ENCODE peak calls at places on chromosome 15, in ten cellular contexts. One of them, this sample, is unnamed.

GRCh38 chr15:50077655-50078054 is 41.4 kb downstream of the ATP8B4 start:
- DNase-seq in HFF-Myc: no peak
- DNase-seq in foreskin fibroblast: no peak
- DNase-seq in astrocyte: no peak
- DNase-seq in HCT116: no peak
- DNase-seq in AG09309: no peak
- DNase-seq in fibroblast of pulmonary artery: no peak
- DNase-seq in cardiac fibroblast: no peak
- DNase-seq in lung: no peak
- DNase-seq in tibial artery: no peak
- DNase-seq in this sample: no peak

GRCh38 chr15:88911766-88912118 is 1.4 kb downstream of the MFGE8 start:
- DNase-seq in HCT116: no peak
- DNase-seq in cardiac fibroblast: peak
- DNase-seq in astrocyte: peak
- DNase-seq in lung: no peak
- DNase-seq in tibial artery: peak
- DNase-seq in HFF-Myc: no peak
- DNase-seq in fibroblast of pulmonary artery: no peak
- DNase-seq in foreskin fibroblast: no peak
- DNase-seq in AG09309: no peak
- DNase-seq in this sample: no peak

GRCh38 chr15:26891448-26891881 is 24.6 kb downstream of the GABRA5 start:
- DNase-seq in AG09309: peak
- DNase-seq in foreskin fibroblast: peak
- DNase-seq in cardiac fibroblast: peak
- DNase-seq in fibroblast of pulmonary artery: peak
- DNase-seq in HCT116: no peak
- DNase-seq in lung: peak
- DNase-seq in HFF-Myc: peak
- DNase-seq in tibial artery: no peak
- DNase-seq in astrocyte: peak
- DNase-seq in this sample: peak

GRCh38 chr15:98647026-98647773 is 1.1 kb upstream of the IGF1R start:
- DNase-seq in AG09309: no peak
- DNase-seq in HFF-Myc: no peak
- DNase-seq in HCT116: peak
- DNase-seq in tibial artery: peak
- DNase-seq in cardiac fibroblast: peak
- DNase-seq in fibroblast of pulmonary artery: peak
- DNase-seq in lung: peak
- DNase-seq in astrocyte: peak
- DNase-seq in foreskin fibroblast: peak
- DNase-seq in this sample: peak

GRCh38 chr15:32878849-32879795 is 161.3 kb downstream of the GREM1 start:
- DNase-seq in lung: no peak
- DNase-seq in HCT116: no peak
- DNase-seq in cardiac fibroblast: no peak
- DNase-seq in AG09309: no peak
- DNase-seq in foreskin fibroblast: no peak
- DNase-seq in tibial artery: no peak
- DNase-seq in HFF-Myc: no peak
- DNase-seq in fibroblast of pulmonary artery: no peak
- DNase-seq in astrocyte: no peak
- DNase-seq in this sample: no peak

GRCh38 chr15:87154771-87155170 is 1075.1 kb downstream of the AGBL1 start:
- DNase-seq in foreskin fibroblast: peak
- DNase-seq in HFF-Myc: no peak
- DNase-seq in astrocyte: peak
- DNase-seq in fibroblast of pulmonary artery: peak
- DNase-seq in HCT116: no peak
- DNase-seq in lung: no peak
- DNase-seq in tibial artery: no peak
- DNase-seq in AG09309: peak
- DNase-seq in cardiac fibroblast: peak
- DNase-seq in this sample: no peak

GRCh38 chr15:58761010-58761388 is 10.1 kb upstream of the MINDY2 start:
- DNase-seq in cardiac fibroblast: no peak
- DNase-seq in lung: no peak
- DNase-seq in astrocyte: no peak
- DNase-seq in tibial artery: no peak
- DNase-seq in AG09309: no peak
- DNase-seq in fibroblast of pulmonary artery: no peak
- DNase-seq in foreskin fibroblast: no peak
- DNase-seq in HFF-Myc: no peak
- DNase-seq in HCT116: no peak
- DNase-seq in this sample: no peak

GRCh38 chr15:98954411-98954810 is 53.2 kb downstream of the PGPEP1L start:
- DNase-seq in HCT116: no peak
- DNase-seq in astrocyte: peak
- DNase-seq in foreskin fibroblast: peak
- DNase-seq in lung: peak
- DNase-seq in tibial artery: peak
- DNase-seq in cardiac fibroblast: peak
- DNase-seq in AG09309: peak
- DNase-seq in fibroblast of pulmonary artery: peak
- DNase-seq in HFF-Myc: peak
- DNase-seq in this sample: peak

GRCh38 chr15:78772738-78773137 is 38.5 kb downstream of the ADAMTS7 start:
- DNase-seq in foreskin fibroblast: no peak
- DNase-seq in HCT116: no peak
- DNase-seq in fibroblast of pulmonary artery: no peak
- DNase-seq in astrocyte: no peak
- DNase-seq in tibial artery: no peak
- DNase-seq in AG09309: no peak
- DNase-seq in HFF-Myc: no peak
- DNase-seq in cardiac fibroblast: no peak
- DNase-seq in lung: no peak
- DNase-seq in this sample: no peak

GRCh38 chr15:81357178-81357686 is 16.8 kb downstream of the TMC3 start:
- DNase-seq in tibial artery: no peak
- DNase-seq in astrocyte: no peak
- DNase-seq in lung: peak
- DNase-seq in AG09309: no peak
- DNase-seq in HFF-Myc: no peak
- DNase-seq in cardiac fibroblast: no peak
- DNase-seq in foreskin fibroblast: no peak
- DNase-seq in fibroblast of pulmonary artery: no peak
- DNase-seq in HCT116: peak
- DNase-seq in this sample: no peak

GRCh38 chr15:44726136-44726535 is 10.2 kb upstream of the TRIM69 start:
- DNase-seq in astrocyte: peak
- DNase-seq in AG09309: no peak
- DNase-seq in HFF-Myc: no peak
- DNase-seq in foreskin fibroblast: no peak
- DNase-seq in lung: no peak
- DNase-seq in HCT116: no peak
- DNase-seq in cardiac fibroblast: peak
- DNase-seq in tibial artery: no peak
- DNase-seq in fibroblast of pulmonary artery: peak
- DNase-seq in this sample: no peak

GRCh38 chr15:98840010-98840409 is 167.6 kb downstream of the PGPEP1L start:
- DNase-seq in HCT116: no peak
- DNase-seq in AG09309: no peak
- DNase-seq in cardiac fibroblast: no peak
- DNase-seq in tibial artery: no peak
- DNase-seq in lung: no peak
- DNase-seq in fibroblast of pulmonary artery: no peak
- DNase-seq in foreskin fibroblast: no peak
- DNase-seq in HFF-Myc: no peak
- DNase-seq in astrocyte: no peak
- DNase-seq in this sample: no peak

GRCh38 chr15:35437157-35437556 is 108.8 kb downstream of the DPH6 start:
- DNase-seq in HFF-Myc: peak
- DNase-seq in lung: no peak
- DNase-seq in HCT116: peak
- DNase-seq in astrocyte: no peak
- DNase-seq in fibroblast of pulmonary artery: peak
- DNase-seq in foreskin fibroblast: no peak
- DNase-seq in AG09309: no peak
- DNase-seq in tibial artery: no peak
- DNase-seq in cardiac fibroblast: peak
- DNase-seq in this sample: no peak

GRCh38 chr15:40853241-40853890 is 9.5 kb downstream of the SPINT1 start:
- DNase-seq in fibroblast of pulmonary artery: no peak
- DNase-seq in tibial artery: no peak
- DNase-seq in foreskin fibroblast: no peak
- DNase-seq in astrocyte: no peak
- DNase-seq in lung: no peak
- DNase-seq in AG09309: no peak
- DNase-seq in HCT116: no peak
- DNase-seq in cardiac fibroblast: no peak
- DNase-seq in HFF-Myc: no peak
- DNase-seq in this sample: no peak

GRCh38 chr15:63593705-63594671 is 3.2 kb upstream of the FBXL22 start:
- DNase-seq in HFF-Myc: no peak
- DNase-seq in foreskin fibroblast: no peak
- DNase-seq in fibroblast of pulmonary artery: no peak
- DNase-seq in tibial artery: no peak
- DNase-seq in HCT116: no peak
- DNase-seq in AG09309: no peak
- DNase-seq in lung: no peak
- DNase-seq in cardiac fibroblast: peak
- DNase-seq in astrocyte: no peak
- DNase-seq in this sample: no peak

GRCh38 chr15:77992356-77993222 is 84.9 kb downstream of the TBC1D2B start:
- DNase-seq in tibial artery: peak
- DNase-seq in HCT116: no peak
- DNase-seq in lung: no peak
- DNase-seq in HFF-Myc: no peak
- DNase-seq in astrocyte: no peak
- DNase-seq in AG09309: no peak
- DNase-seq in foreskin fibroblast: no peak
- DNase-seq in fibroblast of pulmonary artery: no peak
- DNase-seq in cardiac fibroblast: no peak
- DNase-seq in this sample: peak

GRCh38 chr15:67061811-67062348 is 3.5 kb upstream of the SMAD3 start:
- DNase-seq in AG09309: no peak
- DNase-seq in astrocyte: no peak
- DNase-seq in lung: no peak
- DNase-seq in HFF-Myc: no peak
- DNase-seq in foreskin fibroblast: no peak
- DNase-seq in cardiac fibroblast: no peak
- DNase-seq in fibroblast of pulmonary artery: no peak
- DNase-seq in tibial artery: no peak
- DNase-seq in HCT116: no peak
- DNase-seq in this sample: no peak

GRCh38 chr15:54273928-54274327 is 295.7 kb downstream of the UNC13C start:
- DNase-seq in lung: no peak
- DNase-seq in cardiac fibroblast: no peak
- DNase-seq in AG09309: no peak
- DNase-seq in fibroblast of pulmonary artery: peak
- DNase-seq in HFF-Myc: no peak
- DNase-seq in HCT116: no peak
- DNase-seq in foreskin fibroblast: no peak
- DNase-seq in tibial artery: no peak
- DNase-seq in astrocyte: no peak
- DNase-seq in this sample: no peak

GRCh38 chr15:65839354-65839901 is 29.9 kb upstream of the RAB11A start:
- DNase-seq in AG09309: no peak
- DNase-seq in fibroblast of pulmonary artery: no peak
- DNase-seq in cardiac fibroblast: no peak
- DNase-seq in tibial artery: no peak
- DNase-seq in HCT116: no peak
- DNase-seq in lung: no peak
- DNase-seq in HFF-Myc: no peak
- DNase-seq in astrocyte: no peak
- DNase-seq in foreskin fibroblast: no peak
- DNase-seq in this sample: no peak
- H3K4me3 ChIP-seq in AG09309: no peak
- H3K4me3 ChIP-seq in fibroblast of pulmonary artery: no peak
- H3K4me3 ChIP-seq in cardiac fibroblast: no peak
- H3K4me3 ChIP-seq in tibial artery: no peak
- H3K4me3 ChIP-seq in HCT116: no peak
- H3K4me3 ChIP-seq in lung: no peak
- H3K4me3 ChIP-seq in HFF-Myc: no peak
- H3K4me3 ChIP-seq in astrocyte: no peak
- H3K4me3 ChIP-seq in foreskin fibroblast: no peak
- H3K4me3 ChIP-seq in this sample: no peak

DNA sequence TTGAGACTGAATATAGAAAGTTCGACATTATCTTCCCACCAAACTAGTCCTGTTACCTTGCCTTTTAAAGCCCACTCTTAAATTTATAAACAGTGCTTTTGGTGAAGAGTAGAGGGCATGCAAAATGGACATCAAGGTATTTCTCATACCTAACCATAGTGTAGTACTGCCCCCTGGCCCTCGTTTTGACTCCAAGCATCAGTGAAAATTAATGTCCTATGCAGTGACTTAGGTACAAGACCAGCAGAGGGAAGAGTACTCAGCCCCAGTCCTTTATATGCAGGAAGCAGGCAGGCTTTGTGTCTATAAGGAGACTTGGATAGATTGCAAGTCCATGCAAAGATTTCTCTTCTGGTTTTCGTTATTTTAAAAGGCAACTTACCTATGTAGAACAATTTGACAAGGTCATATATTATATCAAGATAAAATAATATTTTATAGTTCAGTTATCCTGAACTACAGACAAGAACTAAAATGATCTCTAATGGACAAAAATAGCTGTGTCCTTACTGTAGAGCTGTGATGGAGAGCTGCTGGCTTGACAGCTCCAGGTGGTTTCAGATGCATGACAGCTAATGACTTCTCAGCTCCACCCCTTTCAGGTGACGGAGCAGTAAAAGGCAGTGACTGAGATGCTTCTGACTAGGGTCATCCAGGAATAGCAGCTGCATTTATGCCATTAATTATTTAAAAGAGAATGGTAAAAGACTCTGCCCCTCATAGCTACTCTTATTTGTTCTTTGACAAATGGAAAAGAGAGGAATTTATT is 646.1 kb downstream of the SQOR start:
- DNase-seq in cardiac fibroblast: peak
- DNase-seq in tibial artery: no peak
- DNase-seq in HCT116: no peak
- DNase-seq in foreskin fibroblast: peak
- DNase-seq in fibroblast of pulmonary artery: peak
- DNase-seq in HFF-Myc: no peak
- DNase-seq in lung: no peak
- DNase-seq in AG09309: no peak
- DNase-seq in astrocyte: no peak
- DNase-seq in this sample: no peak
- TF ChIP-seq CTCF in cardiac fibroblast: no peak
- TF ChIP-seq CTCF in tibial artery: no peak
- TF ChIP-seq CTCF in HCT116: no peak
- TF ChIP-seq CTCF in foreskin fibroblast: peak
- TF ChIP-seq CTCF in fibroblast of pulmonary artery: peak
- TF ChIP-seq CTCF in HFF-Myc: no peak
- TF ChIP-seq CTCF in lung: no peak
- TF ChIP-seq CTCF in AG09309: peak
- TF ChIP-seq CTCF in astrocyte: no peak
- TF ChIP-seq CTCF in this sample: no peak

GRCh38 chr15:39585871-39586301 is 5.0 kb downstream of the THBS1 start:
- DNase-seq in HFF-Myc: no peak
- DNase-seq in AG09309: peak
- DNase-seq in lung: no peak
- DNase-seq in tibial artery: no peak
- DNase-seq in astrocyte: no peak
- DNase-seq in HCT116: no peak
- DNase-seq in foreskin fibroblast: no peak
- DNase-seq in cardiac fibroblast: no peak
- DNase-seq in fibroblast of pulmonary artery: no peak
- DNase-seq in this sample: no peak
- H3K4me3 ChIP-seq in HFF-Myc: peak
- H3K4me3 ChIP-seq in AG09309: peak
- H3K4me3 ChIP-seq in lung: no peak
- H3K4me3 ChIP-seq in tibial artery: peak
- H3K4me3 ChIP-seq in astrocyte: peak
- H3K4me3 ChIP-seq in HCT116: no peak
- H3K4me3 ChIP-seq in foreskin fibroblast: peak
- H3K4me3 ChIP-seq in cardiac fibroblast: no peak
- H3K4me3 ChIP-seq in fibroblast of pulmonary artery: peak
- H3K4me3 ChIP-seq in this sample: no peak

GRCh38 chr15:48459571-48460461 is 128.6 kb downstream of the DUT start:
- DNase-seq in HFF-Myc: peak
- DNase-seq in fibroblast of pulmonary artery: peak
- DNase-seq in foreskin fibroblast: peak
- DNase-seq in AG09309: peak
- DNase-seq in tibial artery: no peak
- DNase-seq in lung: no peak
- DNase-seq in cardiac fibroblast: peak
- DNase-seq in HCT116: peak
- DNase-seq in astrocyte: peak
- DNase-seq in this sample: no peak
- TF ChIP-seq CTCF in HFF-Myc: no peak
- TF ChIP-seq CTCF in fibroblast of pulmonary artery: peak
- TF ChIP-seq CTCF in foreskin fibroblast: no peak
- TF ChIP-seq CTCF in AG09309: peak
- TF ChIP-seq CTCF in tibial artery: no peak
- TF ChIP-seq CTCF in lung: no peak
- TF ChIP-seq CTCF in cardiac fibroblast: peak
- TF ChIP-seq CTCF in HCT116: no peak
- TF ChIP-seq CTCF in astrocyte: no peak
- TF ChIP-seq CTCF in this sample: no peak